ENCODE peak calls at places on chromosomes 16 and 17, in ten cellular contexts. H, X, U, F, J, M, Z, T, S and N are unnamed samples.

GRCh38 chr17:39194985-39195524 is 2.4 kb downstream of the CACNB1 start:
- DNase-seq in H (no peak), X (no peak), U (no peak), F (no peak), J (no peak), M (no peak), Z (no peak), T (no peak), S (no peak), N (no peak)

GRCh38 chr17:2949469-2950044 is 113.8 kb downstream of the OR1D5 start:
- DNase-seq in H (no peak), X (peak), U (peak), F (no peak), J (no peak), M (no peak), Z (peak), T (no peak), S (peak), N (peak)

GRCh38 chr17:28849281-28849680 is 5.5 kb upstream of the ERAL1 start:
- DNase-seq in H (peak), X (peak), U (no peak), F (no peak), J (no peak), M (no peak), Z (peak), T (no peak), S (peak), N (peak)

GRCh38 chr17:35432176-35433074 is at the start of gene SLFN12:
- DNase-seq in H (peak), X (peak), U (peak), F (no peak), J (peak), M (peak), Z (peak), T (peak), S (peak), N (peak)

GRCh38 chr17:82868715-82869131 is 28.9 kb upstream of the ZNF750 start:
- DNase-seq in H (no peak), X (no peak), U (no peak), F (no peak), J (no peak), M (no peak), Z (no peak), T (no peak), S (no peak), N (no peak)

GRCh38 chr17:77929871-77930436 is 28.5 kb upstream of the TNRC6C start:
- DNase-seq in H (no peak), X (no peak), U (no peak), F (no peak), J (no peak), M (no peak), Z (no peak), T (no peak), S (no peak), N (no peak)

GRCh38 chr17:78434455-78435329 is 56.2 kb downstream of the PGS1 start:
- DNase-seq in H (no peak), X (no peak), U (no peak), F (no peak), J (no peak), M (no peak), Z (no peak), T (no peak), S (no peak), N (no peak)

GRCh38 chr17:61411944-61412859 is 12.6 kb downstream of the TBX2 start:
- DNase-seq in H (peak), X (peak), U (peak), F (peak), J (peak), M (peak), Z (peak), T (peak), S (peak), N (peak)

GRCh38 chr16:58094791-58095574 is 34.2 kb downstream of the CFAP20 start:
- DNase-seq in H (peak), X (no peak), U (no peak), F (no peak), J (no peak), M (no peak), Z (no peak), T (no peak), S (no peak), N (no peak)

GRCh38 chr17:1940810-1941185 is 84.3 kb downstream of the RTN4RL1 start:
- DNase-seq in H (no peak), X (no peak), U (no peak), F (no peak), J (no peak), M (no peak), Z (no peak), T (no peak), S (no peak), N (no peak)

GRCh38 chr17:48754500-48755261 is 26.1 kb upstream of the HOXB13 start:
- DNase-seq in H (no peak), X (no peak), U (no peak), F (no peak), J (no peak), M (no peak), Z (no peak), T (no peak), S (no peak), N (no peak)

GRCh38 chr17:29251969-29252866 is 5.6 kb downstream of the CRYBA1 start:
- DNase-seq in H (no peak), X (peak), U (peak), F (no peak), J (no peak), M (no peak), Z (peak), T (no peak), S (peak), N (peak)

GRCh38 chr17:41683441-41684007 is 5.2 kb upstream of the EIF1 start:
- DNase-seq in H (no peak), X (no peak), U (no peak), F (no peak), J (no peak), M (no peak), Z (no peak), T (no peak), S (no peak), N (no peak)

GRCh38 chr17:18323507-18324139 is 8.5 kb downstream of the SMCR8 start:
- DNase-seq in H (no peak), X (no peak), U (no peak), F (no peak), J (no peak), M (no peak), Z (no peak), T (no peak), S (no peak), N (no peak)

GRCh38 chr17:45008191-45008590 is 40.1 kb upstream of the C1QL1 start:
- DNase-seq in H (no peak), X (no peak), U (no peak), F (no peak), J (no peak), M (no peak), Z (no peak), T (no peak), S (no peak), N (no peak)

GRCh38 chr17:82502207-82502606 is 17.3 kb upstream of the FOXK2 start:
- DNase-seq in H (no peak), X (peak), U (peak), F (no peak), J (no peak), M (no peak), Z (peak), T (peak), S (peak), N (no peak)

GRCh38 chr16:51034481-51035109 is 116.5 kb downstream of the SALL1 start:
- DNase-seq in H (no peak), X (no peak), U (no peak), F (no peak), J (no peak), M (no peak), Z (no peak), T (no peak), S (no peak), N (no peak)

GRCh38 chr16:58426095-58426494 is 33.8 kb downstream of the GINS3 start:
- DNase-seq in H (peak), X (no peak), U (no peak), F (no peak), J (peak), M (no peak), Z (no peak), T (no peak), S (no peak), N (no peak)

GRCh38 chr16:71461686-71462648 is at the start of gene ZNF23:
- DNase-seq in H (peak), X (peak), U (peak), F (peak), J (peak), M (peak), Z (peak), T (peak), S (peak), N (peak)
- TF ChIP-seq CTCF in H (peak), X (no peak), U (peak), F (no peak), J (peak), M (no peak), Z (no peak), T (no peak), S (no peak), N (peak)

DNA sequence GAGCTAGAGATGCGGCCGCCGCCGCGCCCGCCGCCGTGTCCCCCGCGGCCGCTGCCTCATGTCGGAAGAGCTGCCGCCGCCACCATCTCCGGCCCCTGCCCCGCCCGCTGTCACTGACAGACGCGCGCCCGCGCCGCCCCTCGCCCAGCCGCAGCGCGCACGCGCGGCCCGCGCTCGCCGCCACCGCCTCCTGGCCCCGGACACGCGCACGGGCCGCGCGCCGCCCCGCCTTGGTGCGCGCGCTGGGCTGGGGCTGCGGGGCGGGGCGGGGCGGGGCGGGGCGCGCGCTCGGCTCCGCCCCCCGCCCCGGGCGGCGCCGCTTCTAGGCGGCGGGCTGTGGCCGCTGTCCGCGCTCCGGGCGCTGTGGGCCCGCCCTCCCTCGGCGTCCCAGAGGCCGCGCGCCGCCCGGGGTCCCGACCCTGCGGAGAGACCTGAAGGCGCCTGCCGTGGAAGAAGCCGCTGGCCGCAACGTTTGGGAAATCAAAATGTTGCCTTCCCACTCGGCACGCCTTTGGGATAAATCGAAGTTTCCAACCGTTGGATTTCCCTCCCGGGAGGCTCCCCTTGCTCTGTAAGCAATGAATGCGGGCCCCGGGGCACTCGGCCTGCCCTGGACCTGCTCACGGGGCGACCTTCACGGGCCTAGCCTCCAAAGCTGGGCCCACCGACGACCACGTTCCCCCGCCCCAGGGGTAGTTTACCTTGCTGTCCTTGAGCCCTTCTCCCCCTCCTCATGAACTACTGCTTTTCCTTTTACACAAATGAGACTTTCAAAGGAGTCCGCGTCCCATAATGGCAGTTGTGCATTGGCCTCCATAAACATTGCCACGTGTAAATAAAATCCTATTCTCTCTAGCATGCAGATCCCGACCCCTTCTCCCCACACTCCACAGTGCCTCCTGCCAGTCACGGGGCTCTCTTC is at the start of gene ADCY9:
- DNase-seq in H (peak), X (peak), U (peak), F (peak), J (no peak), M (peak), Z (peak), T (peak), S (peak), N (peak)
- TF ChIP-seq CTCF in H (no peak), X (no peak), U (no peak), F (no peak), J (no peak), M (no peak), Z (no peak), T (no peak), S (no peak), N (no peak)

GRCh38 chr16:69567031-69567680 is 1.4 kb downstream of the NFAT5 start:
- DNase-seq in H (peak), X (no peak), U (no peak), F (no peak), J (peak), M (peak), Z (no peak), T (no peak), S (peak), N (no peak)
- TF ChIP-seq CTCF in H (peak), X (peak), U (peak), F (no peak), J (peak), M (no peak), Z (peak), T (no peak), S (peak), N (peak)

DNA sequence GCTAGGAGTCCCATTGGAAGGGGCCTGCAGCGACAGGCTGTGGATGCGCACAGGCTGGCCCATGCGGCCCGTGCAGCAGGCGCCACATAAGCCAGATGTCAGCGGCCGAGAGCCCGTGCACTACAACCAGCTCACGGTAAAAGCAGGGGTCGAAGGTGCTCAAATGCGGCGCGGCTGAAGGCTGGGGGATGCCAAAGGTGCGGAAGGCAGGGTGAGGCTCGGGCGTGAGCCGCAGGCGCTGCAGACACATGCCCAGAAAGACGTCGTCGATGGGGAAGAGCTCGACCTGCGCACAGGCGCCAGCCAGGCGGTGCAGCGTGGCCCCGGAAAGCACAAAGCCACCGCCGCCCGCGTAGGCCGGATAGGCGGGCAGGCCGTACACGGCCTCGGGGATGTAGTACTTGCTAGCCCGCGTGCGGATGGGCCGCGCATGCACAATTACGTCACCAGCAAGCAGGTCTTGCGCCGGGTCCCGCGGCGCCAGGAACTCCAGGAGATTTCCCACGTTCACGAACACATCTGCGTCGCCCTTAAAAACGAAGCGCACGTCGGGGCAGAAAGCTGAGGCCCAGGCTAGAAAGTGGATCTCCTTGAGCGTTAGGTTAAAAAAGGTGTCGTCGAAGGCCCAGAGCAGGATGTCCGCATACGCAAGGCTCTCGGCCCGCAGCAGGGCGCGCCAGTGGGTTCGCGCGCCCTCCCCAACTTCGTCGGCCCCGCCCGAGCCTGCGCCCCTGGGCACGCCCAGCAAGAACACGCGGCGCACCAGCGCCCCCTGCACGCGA is 1.3 kb downstream of the B3GNT9 start:
- DNase-seq in H (no peak), X (no peak), U (no peak), F (no peak), J (no peak), M (no peak), Z (no peak), T (peak), S (no peak), N (no peak)
- TF ChIP-seq CTCF in H (no peak), X (no peak), U (no peak), F (no peak), J (no peak), M (peak), Z (no peak), T (no peak), S (no peak), N (no peak)